ENCODE peak calls at places on chromosome 22, in five cellular contexts. Y, Q, F, H and C are unnamed samples.
A peak's percentile ranks its signal among the peaks of the same experiment; 100 is the strongest.

GRCh38 chr22:27144345-27144744 is 487.0 kb downstream of the MIAT start:
- DNase-seq in Y (no peak), Q (no peak), F (no peak), H (no peak), C (no peak)

GRCh38 chr22:18091916-18092526 is 14.2 kb downstream of the PEX26 start:
- DNase-seq in Y (no peak), Q (peak; percentile 42), F (peak; percentile 81), H (no peak), C (no peak)

GRCh38 chr22:33111491-33111890 is 53.3 kb upstream of the SYN3 start:
- DNase-seq in Y (no peak), Q (no peak), F (no peak), H (no peak), C (no peak)

GRCh38 chr22:36850016-36850415 is 10.8 kb upstream of the NCF4 start:
- DNase-seq in Y (no peak), Q (no peak), F (no peak), H (no peak), C (no peak)

GRCh38 chr22:43854151-43854785 is 8.0 kb downstream of the SULT4A1 start:
- DNase-seq in Y (no peak), Q (no peak), F (no peak), H (no peak), C (no peak)

GRCh38 chr22:32444068-32444467 is 20.2 kb downstream of the BPIFC start:
- DNase-seq in Y (no peak), Q (no peak), F (no peak), H (no peak), C (peak; percentile 31)

GRCh38 chr22:17434856-17435255 is 65.6 kb downstream of the CECR2 start:
- DNase-seq in Y (no peak), Q (no peak), F (no peak), H (no peak), C (no peak)

GRCh38 chr22:43110927-43111623 is 525 bp downstream of the BIK start:
- DNase-seq in Y (peak; percentile 75), Q (no peak), F (peak; percentile 70), H (no peak), C (no peak)

GRCh38 chr22:26658671-26659478 is 1.5 kb downstream of the MIAT start:
- DNase-seq in Y (no peak), Q (no peak), F (no peak), H (peak; percentile 92), C (peak; percentile 81)

GRCh38 chr22:45911601-45912271 is 65.2 kb downstream of the WNT7B start:
- DNase-seq in Y (peak; percentile 88), Q (peak; percentile 41), F (peak; percentile 72), H (peak; percentile 25), C (no peak)

DNA sequence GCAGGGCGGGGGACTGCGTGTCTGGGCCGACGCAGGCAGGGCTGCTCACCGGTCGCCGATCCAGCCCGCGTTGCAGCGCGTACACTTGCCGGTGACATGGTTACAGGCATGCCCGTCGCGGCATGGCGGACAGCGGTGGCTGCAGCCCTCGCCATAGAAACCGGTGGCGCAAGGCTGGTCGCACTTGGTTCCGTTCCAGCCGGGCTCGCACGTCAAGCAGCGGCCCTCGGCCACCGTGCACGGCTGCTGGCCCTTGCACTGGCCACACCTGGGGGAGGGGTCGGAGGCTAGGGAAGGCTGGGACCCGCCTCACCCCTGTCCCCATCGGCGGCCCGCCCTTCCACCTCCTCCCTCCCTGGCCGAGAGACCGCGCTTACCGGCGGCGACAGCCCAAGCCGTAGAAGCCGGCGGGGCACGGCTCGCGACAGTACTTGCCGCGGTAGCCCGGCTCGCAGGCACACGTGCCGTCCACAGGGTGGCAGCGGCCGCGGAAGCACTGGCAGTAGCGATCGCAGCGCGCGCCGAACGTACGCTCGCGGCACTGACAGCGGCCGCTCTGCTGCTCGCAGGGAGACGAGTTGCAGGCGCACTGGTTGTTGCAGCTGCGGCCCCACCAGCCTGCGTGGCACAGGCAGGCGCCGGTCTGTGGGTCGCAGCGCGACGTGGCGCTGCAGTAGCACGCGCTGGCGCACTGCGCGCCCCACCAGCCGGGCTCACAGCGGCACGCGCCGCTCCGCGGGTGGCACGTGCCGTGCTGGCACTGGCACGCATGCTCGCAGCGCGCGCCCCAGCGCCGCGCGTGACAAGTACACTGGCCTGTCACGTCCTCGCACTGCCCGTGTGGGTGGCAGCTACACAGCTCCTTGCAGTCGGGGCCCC is 6.7 kb downstream of the SCARF2 start:
- DNase-seq in Y (peak; percentile 70), Q (no peak), F (peak; percentile 62), H (no peak), C (peak; percentile 75)
- TF ChIP-seq CTCF in Y (peak; percentile 32), Q (no peak), F (peak; percentile 22), H (peak; percentile 45), C (no peak)

DNA sequence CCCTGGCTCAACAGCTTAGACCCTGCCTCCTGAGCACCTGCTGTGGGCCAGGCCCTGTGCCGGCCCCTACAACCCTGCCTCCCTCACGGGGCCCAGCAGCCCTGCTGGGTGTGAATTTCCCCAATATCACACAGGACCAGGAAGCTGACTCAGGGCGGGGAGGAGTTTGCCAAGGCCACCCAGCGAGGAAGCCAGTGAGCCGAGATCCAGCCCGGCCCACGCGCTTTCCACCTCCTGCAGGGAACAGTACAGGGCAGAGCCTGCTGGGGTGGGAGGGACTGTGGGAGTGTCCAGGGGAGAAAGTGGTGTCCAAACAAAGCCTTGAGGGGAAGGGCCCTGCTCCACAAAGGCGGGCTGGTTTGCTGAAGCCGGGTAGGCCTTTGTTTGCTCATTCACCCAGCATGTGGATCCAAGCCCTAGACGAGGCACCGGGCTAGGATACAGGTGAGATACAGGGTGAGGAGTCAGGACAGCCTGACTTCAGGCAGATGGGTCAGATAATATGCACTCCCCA is 26.8 kb downstream of the RPL3 start:
- DNase-seq in Y (peak; percentile 95), Q (peak; percentile 94), F (peak; percentile 98), H (no peak), C (no peak)
- TF ChIP-seq CTCF in Y (no peak), Q (no peak), F (no peak), H (no peak), C (no peak)

GRCh38 chr22:47444746-47445065 is 682.3 kb downstream of the TBC1D22A start:
- DNase-seq in Y (no peak), Q (no peak), F (no peak), H (no peak), C (no peak)

GRCh38 chr22:47446331-47446730 is 683.9 kb downstream of the TBC1D22A start:
- DNase-seq in Y (no peak), Q (no peak), F (no peak), H (no peak), C (peak; percentile 4)

GRCh38 chr22:47445212-47445611 is 682.8 kb downstream of the TBC1D22A start:
- DNase-seq in Y (no peak), Q (no peak), F (no peak), H (no peak), C (no peak)

GRCh38 chr22:47446821-47447810 is 684.7 kb downstream of the TBC1D22A start:
- DNase-seq in Y (no peak), Q (no peak), F (no peak), H (no peak), C (peak; percentile 5)

GRCh38 chr22:47445716-47446290 is 683.4 kb downstream of the TBC1D22A start:
- DNase-seq in Y (no peak), Q (no peak), F (no peak), H (no peak), C (no peak)
- TF ChIP-seq CTCF in Y (no peak), Q (no peak), F (no peak), H (no peak), C (no peak)

GRCh38 chr22:23259916-23260644 is 79.8 kb downstream of the BCR start:
- DNase-seq in Y (no peak), Q (no peak), F (no peak), H (no peak), C (no peak)
- TF ChIP-seq CTCF in Y (no peak), Q (no peak), F (no peak), H (no peak), C (no peak)

GRCh38 chr22:31139066-31139465 is 1.2 kb downstream of the PLA2G3 start:
- DNase-seq in Y (peak; percentile 33), Q (no peak), F (no peak), H (no peak), C (no peak)

GRCh38 chr22:31138126-31138525 is 2.2 kb downstream of the PLA2G3 start:
- DNase-seq in Y (no peak), Q (no peak), F (no peak), H (no peak), C (no peak)

GRCh38 chr22:31140746-31141145 is 438 bp upstream of the PLA2G3 start:
- DNase-seq in Y (peak; percentile 60), Q (no peak), F (peak; percentile 53), H (no peak), C (no peak)

GRCh38 chr22:31141551-31141950 is 1.2 kb upstream of the PLA2G3 start:
- DNase-seq in Y (no peak), Q (no peak), F (no peak), H (no peak), C (no peak)

DNA sequence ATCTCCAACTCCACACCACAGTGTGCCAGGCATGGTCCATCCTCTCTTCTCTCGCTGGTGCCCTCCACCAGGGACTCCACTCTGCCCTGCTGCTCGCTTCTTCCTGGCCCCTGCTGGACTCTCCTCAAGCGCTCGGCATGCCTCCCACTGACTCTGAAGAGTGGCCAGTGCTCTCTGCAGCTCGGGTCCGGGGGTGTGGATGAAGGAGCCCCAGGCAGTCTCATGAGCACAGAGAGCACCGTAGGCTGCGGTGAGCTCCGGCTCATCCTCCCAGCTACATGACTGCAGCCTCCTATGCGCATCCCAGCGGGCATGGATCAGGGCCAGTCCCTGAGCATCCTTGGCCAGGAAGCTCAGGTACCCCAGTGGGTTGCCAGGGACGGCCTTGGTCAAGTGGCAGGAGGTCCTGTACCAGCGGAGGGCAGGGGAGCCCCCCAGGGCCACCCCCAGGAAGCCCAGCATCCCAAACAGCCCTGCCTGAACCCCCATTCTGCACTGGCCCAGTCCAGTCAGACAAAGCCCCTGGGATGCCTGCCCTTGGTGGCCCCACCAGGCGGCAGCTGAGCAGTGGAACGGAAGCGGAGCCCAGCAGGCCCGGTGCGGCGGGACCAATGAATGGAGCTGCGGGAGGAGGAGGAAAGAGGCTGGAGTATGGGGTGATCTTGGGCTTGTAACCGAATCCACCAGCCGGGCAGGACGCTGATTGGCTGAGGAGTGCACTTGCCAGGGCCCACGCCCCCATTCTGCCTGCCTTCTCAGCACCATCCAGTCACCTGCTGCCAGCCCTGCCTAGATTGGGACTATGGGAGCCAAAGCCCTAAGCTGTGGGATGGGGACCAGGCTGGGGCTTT is at the start of gene PLA2G3:
- DNase-seq in Y (peak; percentile 91), Q (no peak), F (no peak), H (no peak), C (no peak)
- TF ChIP-seq CTCF in Y (no peak), Q (no peak), F (no peak), H (no peak), C (no peak)